ENCODE peak calls at places on chromosomes 11 and 22, in eight cellular contexts. One of them, this sample, is unnamed.

GRCh38 chr11:116547571-116547970 is 225.2 kb downstream of the BUD13 start:
- DNase-seq in prostate gland: no peak
- DNase-seq in body of pancreas: no peak
- DNase-seq in sigmoid colon: peak; percentile 17
- DNase-seq in esophagus squamous epithelium: no peak
- DNase-seq in IMR-90: no peak
- DNase-seq in Peyer's patch: no peak
- DNase-seq in gastrocnemius medialis: no peak
- DNase-seq in this sample: no peak

GRCh38 chr11:96097844-96098421 is 174.0 kb upstream of the MTMR2 start:
- DNase-seq in prostate gland: no peak
- DNase-seq in body of pancreas: no peak
- DNase-seq in sigmoid colon: no peak
- DNase-seq in esophagus squamous epithelium: no peak
- DNase-seq in IMR-90: peak; percentile 36
- DNase-seq in Peyer's patch: peak; percentile 51
- DNase-seq in gastrocnemius medialis: no peak
- DNase-seq in this sample: no peak

GRCh38 chr22:37485006-37485713 is 1.0 kb downstream of the MFNG start:
- DNase-seq in prostate gland: no peak
- DNase-seq in body of pancreas: no peak
- DNase-seq in sigmoid colon: no peak
- DNase-seq in esophagus squamous epithelium: no peak
- DNase-seq in IMR-90: no peak
- DNase-seq in Peyer's patch: peak; percentile 56
- DNase-seq in gastrocnemius medialis: no peak
- DNase-seq in this sample: no peak

GRCh38 chr11:119560291-119560690 is 137.3 kb upstream of the THY1 start:
- DNase-seq in prostate gland: no peak
- DNase-seq in body of pancreas: no peak
- DNase-seq in sigmoid colon: no peak
- DNase-seq in esophagus squamous epithelium: no peak
- DNase-seq in IMR-90: no peak
- DNase-seq in Peyer's patch: no peak
- DNase-seq in gastrocnemius medialis: no peak
- DNase-seq in this sample: no peak

GRCh38 chr22:37329239-37330140 is 47.2 kb downstream of the CYTH4 start:
- DNase-seq in prostate gland: no peak
- DNase-seq in body of pancreas: no peak
- DNase-seq in sigmoid colon: no peak
- DNase-seq in esophagus squamous epithelium: no peak
- DNase-seq in IMR-90: peak; percentile 31
- DNase-seq in Peyer's patch: no peak
- DNase-seq in gastrocnemius medialis: no peak
- DNase-seq in this sample: no peak

GRCh38 chr11:101127348-101127698 is 2.3 kb downstream of the PGR start:
- DNase-seq in prostate gland: no peak
- DNase-seq in body of pancreas: peak; percentile 11
- DNase-seq in sigmoid colon: peak; percentile 69
- DNase-seq in esophagus squamous epithelium: no peak
- DNase-seq in IMR-90: no peak
- DNase-seq in Peyer's patch: no peak
- DNase-seq in gastrocnemius medialis: no peak
- DNase-seq in this sample: no peak

GRCh38 chr11:22190827-22191463 is 1.9 kb upstream of the ANO5 start:
- DNase-seq in prostate gland: no peak
- DNase-seq in body of pancreas: no peak
- DNase-seq in sigmoid colon: no peak
- DNase-seq in esophagus squamous epithelium: no peak
- DNase-seq in IMR-90: no peak
- DNase-seq in Peyer's patch: no peak
- DNase-seq in gastrocnemius medialis: no peak
- DNase-seq in this sample: no peak

GRCh38 chr11:70220136-70220535 is 17.0 kb downstream of the FADD start:
- DNase-seq in prostate gland: no peak
- DNase-seq in body of pancreas: no peak
- DNase-seq in sigmoid colon: no peak
- DNase-seq in esophagus squamous epithelium: no peak
- DNase-seq in IMR-90: no peak
- DNase-seq in Peyer's patch: no peak
- DNase-seq in gastrocnemius medialis: no peak
- DNase-seq in this sample: no peak

GRCh38 chr11:45560153-45560934 is 105.1 kb downstream of the CHST1 start:
- DNase-seq in prostate gland: no peak
- DNase-seq in body of pancreas: no peak
- DNase-seq in sigmoid colon: no peak
- DNase-seq in esophagus squamous epithelium: no peak
- DNase-seq in IMR-90: no peak
- DNase-seq in Peyer's patch: no peak
- DNase-seq in gastrocnemius medialis: peak; percentile 35
- DNase-seq in this sample: no peak

GRCh38 chr22:37726240-37726887 is 29.5 kb downstream of the TRIOBP start:
- DNase-seq in prostate gland: no peak
- DNase-seq in body of pancreas: no peak
- DNase-seq in sigmoid colon: no peak
- DNase-seq in esophagus squamous epithelium: no peak
- DNase-seq in IMR-90: peak; percentile 55
- DNase-seq in Peyer's patch: no peak
- DNase-seq in gastrocnemius medialis: no peak
- DNase-seq in this sample: peak; percentile 51

GRCh38 chr11:57516061-57516443 is 550 bp upstream of the SLC43A1 start:
- DNase-seq in prostate gland: no peak
- DNase-seq in body of pancreas: no peak
- DNase-seq in sigmoid colon: no peak
- DNase-seq in esophagus squamous epithelium: no peak
- DNase-seq in IMR-90: no peak
- DNase-seq in Peyer's patch: no peak
- DNase-seq in gastrocnemius medialis: no peak
- DNase-seq in this sample: no peak

GRCh38 chr11:57513911-57514537 is 1.5 kb downstream of the SLC43A1 start:
- DNase-seq in prostate gland: peak; percentile 51
- DNase-seq in body of pancreas: peak; percentile 74
- DNase-seq in sigmoid colon: peak; percentile 81
- DNase-seq in esophagus squamous epithelium: no peak
- DNase-seq in IMR-90: peak; percentile 33
- DNase-seq in Peyer's patch: peak; percentile 66
- DNase-seq in gastrocnemius medialis: no peak
- DNase-seq in this sample: no peak

GRCh38 chr11:57514538-57515331 is 767 bp downstream of the SLC43A1 start:
- DNase-seq in prostate gland: peak; percentile 48
- DNase-seq in body of pancreas: peak; percentile 84
- DNase-seq in sigmoid colon: peak; percentile 82
- DNase-seq in esophagus squamous epithelium: no peak
- DNase-seq in IMR-90: peak; percentile 24
- DNase-seq in Peyer's patch: peak; percentile 72
- DNase-seq in gastrocnemius medialis: no peak
- DNase-seq in this sample: no peak

GRCh38 chr11:57513446-57513795 is 2.1 kb downstream of the SLC43A1 start:
- DNase-seq in prostate gland: no peak
- DNase-seq in body of pancreas: no peak
- DNase-seq in sigmoid colon: no peak
- DNase-seq in esophagus squamous epithelium: no peak
- DNase-seq in IMR-90: no peak
- DNase-seq in Peyer's patch: no peak
- DNase-seq in gastrocnemius medialis: no peak
- DNase-seq in this sample: no peak

GRCh38 chr11:57515332-57516060 is at the start of gene SLC43A1:
- DNase-seq in prostate gland: peak; percentile 35
- DNase-seq in body of pancreas: peak; percentile 80
- DNase-seq in sigmoid colon: peak; percentile 86
- DNase-seq in esophagus squamous epithelium: no peak
- DNase-seq in IMR-90: peak; percentile 59
- DNase-seq in Peyer's patch: no peak
- DNase-seq in gastrocnemius medialis: peak; percentile 43
- DNase-seq in this sample: peak; percentile 60
- TF ChIP-seq POLR2A in prostate gland: no peak
- TF ChIP-seq POLR2A in body of pancreas: peak; percentile 54
- TF ChIP-seq POLR2A in sigmoid colon: peak; percentile 10
- TF ChIP-seq POLR2A in esophagus squamous epithelium: peak; percentile 29
- TF ChIP-seq POLR2A in IMR-90: no peak
- TF ChIP-seq POLR2A in Peyer's patch: no peak
- TF ChIP-seq POLR2A in gastrocnemius medialis: peak; percentile 54
- TF ChIP-seq POLR2A in this sample: no peak

GRCh38 chr22:41905411-41906202 is 9.3 kb downstream of the SHISA8 start:
- DNase-seq in prostate gland: no peak
- DNase-seq in body of pancreas: no peak
- DNase-seq in sigmoid colon: no peak
- DNase-seq in esophagus squamous epithelium: no peak
- DNase-seq in IMR-90: no peak
- DNase-seq in Peyer's patch: no peak
- DNase-seq in gastrocnemius medialis: no peak
- DNase-seq in this sample: no peak

GRCh38 chr22:41904450-41905410 is 10.1 kb downstream of the SHISA8 start:
- DNase-seq in prostate gland: no peak
- DNase-seq in body of pancreas: no peak
- DNase-seq in sigmoid colon: no peak
- DNase-seq in esophagus squamous epithelium: no peak
- DNase-seq in IMR-90: no peak
- DNase-seq in Peyer's patch: no peak
- DNase-seq in gastrocnemius medialis: no peak
- DNase-seq in this sample: no peak

GRCh38 chr22:41902016-41902415 is 12.9 kb downstream of the SHISA8 start:
- DNase-seq in prostate gland: no peak
- DNase-seq in body of pancreas: no peak
- DNase-seq in sigmoid colon: no peak
- DNase-seq in esophagus squamous epithelium: no peak
- DNase-seq in IMR-90: no peak
- DNase-seq in Peyer's patch: no peak
- DNase-seq in gastrocnemius medialis: no peak
- DNase-seq in this sample: no peak

GRCh38 chr22:41900652-41901312 is 14.1 kb downstream of the SHISA8 start:
- DNase-seq in prostate gland: no peak
- DNase-seq in body of pancreas: no peak
- DNase-seq in sigmoid colon: no peak
- DNase-seq in esophagus squamous epithelium: no peak
- DNase-seq in IMR-90: no peak
- DNase-seq in Peyer's patch: no peak
- DNase-seq in gastrocnemius medialis: no peak
- DNase-seq in this sample: no peak

GRCh38 chr22:41902932-41903421 is 11.9 kb downstream of the SHISA8 start:
- DNase-seq in prostate gland: peak; percentile 34
- DNase-seq in body of pancreas: peak; percentile 43
- DNase-seq in sigmoid colon: no peak
- DNase-seq in esophagus squamous epithelium: no peak
- DNase-seq in IMR-90: no peak
- DNase-seq in Peyer's patch: no peak
- DNase-seq in gastrocnemius medialis: peak; percentile 62
- DNase-seq in this sample: no peak
- TF ChIP-seq POLR2A in prostate gland: no peak
- TF ChIP-seq POLR2A in body of pancreas: no peak
- TF ChIP-seq POLR2A in sigmoid colon: no peak
- TF ChIP-seq POLR2A in esophagus squamous epithelium: no peak
- TF ChIP-seq POLR2A in IMR-90: no peak
- TF ChIP-seq POLR2A in Peyer's patch: no peak
- TF ChIP-seq POLR2A in gastrocnemius medialis: peak; percentile 21
- TF ChIP-seq POLR2A in this sample: no peak

DNA sequence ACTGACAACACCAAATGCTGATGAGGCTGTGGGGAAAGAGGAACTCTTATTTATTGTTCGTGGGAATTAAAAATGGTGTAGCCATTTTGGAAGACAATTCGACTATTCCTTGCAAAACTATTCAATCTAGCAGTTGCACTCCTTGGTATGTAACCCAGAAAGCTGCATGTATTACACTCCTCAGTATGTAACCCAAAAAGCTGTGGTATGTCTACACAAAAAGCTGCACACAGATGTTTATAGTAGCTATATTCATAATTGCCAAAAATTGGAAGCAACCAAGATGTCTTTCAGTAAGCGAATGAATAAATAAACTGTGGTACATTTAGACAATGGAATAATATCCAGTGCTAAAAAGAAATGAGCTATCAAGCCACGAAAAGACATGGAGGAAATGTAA is 4.9 kb downstream of the NNMT start:
- DNase-seq in prostate gland: no peak
- DNase-seq in body of pancreas: no peak
- DNase-seq in sigmoid colon: no peak
- DNase-seq in esophagus squamous epithelium: no peak
- DNase-seq in IMR-90: no peak
- DNase-seq in Peyer's patch: no peak
- DNase-seq in gastrocnemius medialis: no peak
- DNase-seq in this sample: no peak
- TF ChIP-seq POLR2A in prostate gland: no peak
- TF ChIP-seq POLR2A in body of pancreas: no peak
- TF ChIP-seq POLR2A in sigmoid colon: no peak
- TF ChIP-seq POLR2A in esophagus squamous epithelium: no peak
- TF ChIP-seq POLR2A in IMR-90: no peak
- TF ChIP-seq POLR2A in Peyer's patch: no peak
- TF ChIP-seq POLR2A in gastrocnemius medialis: no peak
- TF ChIP-seq POLR2A in this sample: no peak

DNA sequence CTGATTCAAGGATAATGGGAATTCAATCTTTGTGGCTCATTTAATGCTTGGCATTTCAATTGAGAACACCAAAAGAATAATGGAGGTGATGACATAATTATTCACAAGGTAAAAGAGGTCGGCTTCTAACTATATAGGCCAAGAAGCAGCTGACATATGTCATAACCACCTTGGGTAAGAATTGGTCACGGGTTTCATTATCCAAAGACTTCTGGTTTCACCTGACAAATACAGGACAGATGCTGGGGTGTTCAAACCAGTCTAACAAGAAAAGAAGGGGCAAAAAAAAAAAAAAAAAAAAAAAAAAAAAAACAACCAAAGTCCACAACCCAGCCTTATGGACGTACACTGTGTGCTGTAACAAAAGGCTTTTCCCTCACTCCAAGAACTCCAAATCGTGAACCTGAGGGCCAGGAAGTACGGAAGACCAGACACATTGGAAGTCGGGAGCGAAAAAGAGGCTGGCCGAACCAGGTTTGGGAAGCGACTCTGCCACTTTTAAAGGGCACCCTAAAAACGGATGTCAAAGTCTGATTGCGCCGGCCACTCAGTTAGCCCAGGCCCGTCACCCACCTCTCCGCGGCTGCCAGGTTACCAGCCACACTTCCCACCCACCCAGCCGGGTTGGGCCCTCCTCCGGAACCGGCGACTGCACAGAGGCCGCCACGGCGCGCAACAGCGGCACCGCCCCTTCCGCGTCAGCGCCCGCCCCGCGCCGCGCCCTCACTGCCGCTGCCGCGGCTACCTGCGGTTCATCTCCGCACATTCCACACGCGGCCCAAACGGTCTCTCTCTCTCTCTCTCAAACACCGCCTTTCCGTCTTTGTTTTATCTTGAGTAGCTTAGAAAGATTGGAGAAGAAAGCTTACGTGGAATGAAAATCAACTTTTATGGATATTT is at the start of gene HARBI1:
- DNase-seq in prostate gland: peak; percentile 81
- DNase-seq in body of pancreas: peak; percentile 91
- DNase-seq in sigmoid colon: peak; percentile 91
- DNase-seq in esophagus squamous epithelium: peak; percentile 59
- DNase-seq in IMR-90: peak; percentile 85
- DNase-seq in Peyer's patch: peak; percentile 93
- DNase-seq in gastrocnemius medialis: peak; percentile 68
- DNase-seq in this sample: peak; percentile 96
- TF ChIP-seq POLR2A in prostate gland: peak; percentile 58
- TF ChIP-seq POLR2A in body of pancreas: peak; percentile 73
- TF ChIP-seq POLR2A in sigmoid colon: peak; percentile 13
- TF ChIP-seq POLR2A in esophagus squamous epithelium: peak; percentile 64
- TF ChIP-seq POLR2A in IMR-90: peak; percentile 77
- TF ChIP-seq POLR2A in Peyer's patch: peak; percentile 68
- TF ChIP-seq POLR2A in gastrocnemius medialis: peak; percentile 80
- TF ChIP-seq POLR2A in this sample: peak; percentile 92